ENCODE peak calls at places on chromosomes 16 and 17, in six cellular contexts. One of them, this sample, is unnamed.

GRCh38 chr16:11251525-11252481 is 4.2 kb downstream of the SOCS1 start:
- DNase-seq in body of pancreas: no peak
- DNase-seq in stomach: peak
- DNase-seq in heart left ventricle: no peak
- DNase-seq in transverse colon: peak
- DNase-seq in ovary: peak
- DNase-seq in this sample: no peak

GRCh38 chr17:47789611-47790520 is 31.7 kb downstream of the OSBPL7 start:
- DNase-seq in body of pancreas: peak
- DNase-seq in stomach: peak
- DNase-seq in heart left ventricle: peak
- DNase-seq in transverse colon: peak
- DNase-seq in ovary: no peak
- DNase-seq in this sample: no peak

GRCh38 chr16:85052536-85052935 is 24.9 kb downstream of the KIAA0513 start:
- DNase-seq in body of pancreas: no peak
- DNase-seq in stomach: no peak
- DNase-seq in heart left ventricle: no peak
- DNase-seq in transverse colon: no peak
- DNase-seq in ovary: no peak
- DNase-seq in this sample: no peak

GRCh38 chr16:85303354-85303883 is 191.1 kb upstream of the CIBAR2 start:
- DNase-seq in body of pancreas: peak
- DNase-seq in stomach: peak
- DNase-seq in heart left ventricle: peak
- DNase-seq in transverse colon: peak
- DNase-seq in ovary: peak
- DNase-seq in this sample: no peak

GRCh38 chr17:7499161-7499560 is 15.0 kb downstream of the POLR2A start:
- DNase-seq in body of pancreas: no peak
- DNase-seq in stomach: no peak
- DNase-seq in heart left ventricle: no peak
- DNase-seq in transverse colon: no peak
- DNase-seq in ovary: no peak
- DNase-seq in this sample: no peak

GRCh38 chr16:50742521-50743150 is 750 bp downstream of the CYLD start:
- DNase-seq in body of pancreas: peak
- DNase-seq in stomach: no peak
- DNase-seq in heart left ventricle: peak
- DNase-seq in transverse colon: peak
- DNase-seq in ovary: peak
- DNase-seq in this sample: no peak

GRCh38 chr17:82108038-82108998 is 10.3 kb upstream of the FASN start:
- DNase-seq in body of pancreas: no peak
- DNase-seq in stomach: no peak
- DNase-seq in heart left ventricle: no peak
- DNase-seq in transverse colon: no peak
- DNase-seq in ovary: no peak
- DNase-seq in this sample: no peak

GRCh38 chr16:84286568-84287220 is 8.0 kb upstream of the WFDC1 start:
- DNase-seq in body of pancreas: peak
- DNase-seq in stomach: peak
- DNase-seq in heart left ventricle: peak
- DNase-seq in transverse colon: peak
- DNase-seq in ovary: peak
- DNase-seq in this sample: no peak

GRCh38 chr17:27578718-27579085 is 52.3 kb upstream of the LGALS9 start:
- DNase-seq in body of pancreas: no peak
- DNase-seq in stomach: no peak
- DNase-seq in heart left ventricle: no peak
- DNase-seq in transverse colon: no peak
- DNase-seq in ovary: no peak
- DNase-seq in this sample: no peak

GRCh38 chr17:78040561-78041400 is 82.3 kb downstream of the TNRC6C start:
- DNase-seq in body of pancreas: peak
- DNase-seq in stomach: peak
- DNase-seq in heart left ventricle: peak
- DNase-seq in transverse colon: peak
- DNase-seq in ovary: peak
- DNase-seq in this sample: no peak

GRCh38 chr17:61354895-61355294 is 44.7 kb upstream of the TBX2 start:
- DNase-seq in body of pancreas: no peak
- DNase-seq in stomach: no peak
- DNase-seq in heart left ventricle: no peak
- DNase-seq in transverse colon: no peak
- DNase-seq in ovary: no peak
- DNase-seq in this sample: no peak

GRCh38 chr17:4485676-4486646 is 12.7 kb upstream of the SPNS2 start:
- DNase-seq in body of pancreas: no peak
- DNase-seq in stomach: no peak
- DNase-seq in heart left ventricle: no peak
- DNase-seq in transverse colon: no peak
- DNase-seq in ovary: no peak
- DNase-seq in this sample: no peak

GRCh38 chr16:66515543-66516171 is 34.3 kb downstream of the TK2 start:
- DNase-seq in body of pancreas: no peak
- DNase-seq in stomach: no peak
- DNase-seq in heart left ventricle: no peak
- DNase-seq in transverse colon: no peak
- DNase-seq in ovary: no peak
- DNase-seq in this sample: no peak

GRCh38 chr17:64741924-64742670 is 80.0 kb upstream of the SMURF2 start:
- DNase-seq in body of pancreas: no peak
- DNase-seq in stomach: no peak
- DNase-seq in heart left ventricle: peak
- DNase-seq in transverse colon: peak
- DNase-seq in ovary: no peak
- DNase-seq in this sample: no peak

GRCh38 chr16:70703041-70703834 is 17.4 kb upstream of the MTSS2 start:
- DNase-seq in body of pancreas: no peak
- DNase-seq in stomach: no peak
- DNase-seq in heart left ventricle: peak
- DNase-seq in transverse colon: peak
- DNase-seq in ovary: no peak
- DNase-seq in this sample: no peak

GRCh38 chr17:12765544-12765943 is 23.8 kb upstream of the ARHGAP44 start:
- DNase-seq in body of pancreas: no peak
- DNase-seq in stomach: peak
- DNase-seq in heart left ventricle: peak
- DNase-seq in transverse colon: no peak
- DNase-seq in ovary: peak
- DNase-seq in this sample: no peak

GRCh38 chr17:55462711-55463110 is 41.1 kb upstream of the MMD start:
- DNase-seq in body of pancreas: no peak
- DNase-seq in stomach: no peak
- DNase-seq in heart left ventricle: no peak
- DNase-seq in transverse colon: no peak
- DNase-seq in ovary: no peak
- DNase-seq in this sample: no peak

GRCh38 chr16:72198021-72198420 is 26.1 kb upstream of the PMFBP1 start:
- DNase-seq in body of pancreas: peak
- DNase-seq in stomach: no peak
- DNase-seq in heart left ventricle: peak
- DNase-seq in transverse colon: no peak
- DNase-seq in ovary: peak
- DNase-seq in this sample: no peak

GRCh38 chr16:68629315-68629900 is 15.7 kb upstream of the CDH3 start:
- DNase-seq in body of pancreas: no peak
- DNase-seq in stomach: no peak
- DNase-seq in heart left ventricle: no peak
- DNase-seq in transverse colon: no peak
- DNase-seq in ovary: no peak
- DNase-seq in this sample: no peak
- TF ChIP-seq CTCF in body of pancreas: no peak
- TF ChIP-seq CTCF in stomach: no peak
- TF ChIP-seq CTCF in heart left ventricle: no peak
- TF ChIP-seq CTCF in transverse colon: no peak
- TF ChIP-seq CTCF in ovary: no peak
- TF ChIP-seq CTCF in this sample: no peak

DNA sequence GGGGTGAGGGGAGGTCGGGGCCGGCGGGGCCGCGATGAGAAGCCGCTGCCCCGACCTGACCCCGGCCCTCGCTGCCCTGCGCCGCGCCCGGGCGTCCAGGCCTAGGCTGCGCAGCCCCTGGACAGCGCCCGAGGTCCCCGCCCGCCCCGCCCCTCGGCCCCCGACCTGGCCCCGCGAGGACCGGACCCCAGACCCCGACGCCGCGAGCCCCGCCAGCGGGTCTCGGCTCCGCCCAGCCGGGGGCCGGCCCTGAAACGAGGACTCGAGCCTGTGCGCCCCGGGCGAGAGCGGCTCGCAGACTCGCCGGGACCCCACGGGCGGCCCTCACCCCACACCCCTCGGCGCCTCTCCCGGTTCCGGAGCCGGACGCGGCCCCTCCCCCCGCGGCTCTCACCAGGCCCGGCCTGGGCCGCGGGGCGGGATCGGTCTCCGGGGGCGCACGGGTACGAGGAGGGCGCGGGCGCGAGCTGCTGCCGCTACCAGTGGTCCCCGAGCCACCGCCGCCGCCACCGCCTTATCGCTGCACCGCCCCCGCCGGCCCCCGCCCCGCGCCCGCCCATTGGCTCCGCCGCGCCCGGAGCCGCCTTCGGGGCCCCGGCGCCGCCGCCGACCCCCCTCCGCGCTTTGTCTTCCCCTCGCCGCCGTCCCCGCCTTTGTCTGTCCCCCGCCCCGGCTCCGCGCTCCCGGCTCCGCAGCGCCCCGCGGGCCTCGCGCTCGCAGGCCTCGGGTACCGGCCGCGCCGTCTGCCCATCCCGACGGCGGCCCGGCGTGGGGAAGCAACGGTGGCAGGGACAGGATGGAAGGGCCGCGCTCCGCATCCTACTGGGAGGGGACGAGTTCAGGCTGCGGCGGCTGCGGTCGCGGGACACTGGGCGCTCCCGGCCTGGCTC is at the start of gene LIMD2:
- DNase-seq in body of pancreas: peak
- DNase-seq in stomach: peak
- DNase-seq in heart left ventricle: peak
- DNase-seq in transverse colon: peak
- DNase-seq in ovary: peak
- DNase-seq in this sample: no peak
- TF ChIP-seq POLR2A in body of pancreas: no peak
- TF ChIP-seq POLR2A in stomach: no peak
- TF ChIP-seq POLR2A in heart left ventricle: no peak
- TF ChIP-seq POLR2A in transverse colon: no peak
- TF ChIP-seq POLR2A in ovary: no peak
- TF ChIP-seq POLR2A in this sample: no peak

GRCh38 chr17:42052478-42052877 is 2.1 kb upstream of the C17orf113 start:
- DNase-seq in body of pancreas: no peak
- DNase-seq in stomach: no peak
- DNase-seq in heart left ventricle: no peak
- DNase-seq in transverse colon: no peak
- DNase-seq in ovary: no peak
- DNase-seq in this sample: no peak

GRCh38 chr17:42049834-42050359 is 504 bp downstream of the C17orf113 start:
- DNase-seq in body of pancreas: no peak
- DNase-seq in stomach: no peak
- DNase-seq in heart left ventricle: no peak
- DNase-seq in transverse colon: no peak
- DNase-seq in ovary: no peak
- DNase-seq in this sample: no peak

GRCh38 chr17:42051645-42052044 is 1.2 kb upstream of the C17orf113 start:
- DNase-seq in body of pancreas: no peak
- DNase-seq in stomach: no peak
- DNase-seq in heart left ventricle: no peak
- DNase-seq in transverse colon: no peak
- DNase-seq in ovary: no peak
- DNase-seq in this sample: no peak

GRCh38 chr17:42051013-42051400 is 606 bp upstream of the C17orf113 start:
- DNase-seq in body of pancreas: no peak
- DNase-seq in stomach: no peak
- DNase-seq in heart left ventricle: no peak
- DNase-seq in transverse colon: no peak
- DNase-seq in ovary: no peak
- DNase-seq in this sample: no peak

GRCh38 chr17:42050360-42051012 is at the start of gene C17orf113:
- DNase-seq in body of pancreas: peak
- DNase-seq in stomach: peak
- DNase-seq in heart left ventricle: peak
- DNase-seq in transverse colon: peak
- DNase-seq in ovary: peak
- DNase-seq in this sample: no peak
- TF ChIP-seq CTCF in body of pancreas: peak
- TF ChIP-seq CTCF in stomach: no peak
- TF ChIP-seq CTCF in heart left ventricle: peak
- TF ChIP-seq CTCF in transverse colon: peak
- TF ChIP-seq CTCF in ovary: peak
- TF ChIP-seq CTCF in this sample: no peak

GRCh38 chr17:74547264-74547663 is 1.3 kb upstream of the CD300C start:
- DNase-seq in body of pancreas: no peak
- DNase-seq in stomach: no peak
- DNase-seq in heart left ventricle: no peak
- DNase-seq in transverse colon: no peak
- DNase-seq in ovary: no peak
- DNase-seq in this sample: no peak

GRCh38 chr17:74546586-74546985 is 671 bp upstream of the CD300C start:
- DNase-seq in body of pancreas: no peak
- DNase-seq in stomach: no peak
- DNase-seq in heart left ventricle: no peak
- DNase-seq in transverse colon: no peak
- DNase-seq in ovary: no peak
- DNase-seq in this sample: no peak

GRCh38 chr17:74544991-74545441 is 899 bp downstream of the CD300C start:
- DNase-seq in body of pancreas: no peak
- DNase-seq in stomach: no peak
- DNase-seq in heart left ventricle: no peak
- DNase-seq in transverse colon: no peak
- DNase-seq in ovary: no peak
- DNase-seq in this sample: no peak

GRCh38 chr17:74543891-74544760 is 1.8 kb downstream of the CD300C start:
- DNase-seq in body of pancreas: no peak
- DNase-seq in stomach: no peak
- DNase-seq in heart left ventricle: no peak
- DNase-seq in transverse colon: no peak
- DNase-seq in ovary: no peak
- DNase-seq in this sample: no peak

GRCh38 chr17:74545456-74546230 is at the start of gene CD300C:
- DNase-seq in body of pancreas: no peak
- DNase-seq in stomach: no peak
- DNase-seq in heart left ventricle: peak
- DNase-seq in transverse colon: no peak
- DNase-seq in ovary: no peak
- DNase-seq in this sample: no peak
- TF ChIP-seq POLR2A in body of pancreas: peak
- TF ChIP-seq POLR2A in stomach: no peak
- TF ChIP-seq POLR2A in heart left ventricle: no peak
- TF ChIP-seq POLR2A in transverse colon: no peak
- TF ChIP-seq POLR2A in ovary: no peak
- TF ChIP-seq POLR2A in this sample: peak

DNA sequence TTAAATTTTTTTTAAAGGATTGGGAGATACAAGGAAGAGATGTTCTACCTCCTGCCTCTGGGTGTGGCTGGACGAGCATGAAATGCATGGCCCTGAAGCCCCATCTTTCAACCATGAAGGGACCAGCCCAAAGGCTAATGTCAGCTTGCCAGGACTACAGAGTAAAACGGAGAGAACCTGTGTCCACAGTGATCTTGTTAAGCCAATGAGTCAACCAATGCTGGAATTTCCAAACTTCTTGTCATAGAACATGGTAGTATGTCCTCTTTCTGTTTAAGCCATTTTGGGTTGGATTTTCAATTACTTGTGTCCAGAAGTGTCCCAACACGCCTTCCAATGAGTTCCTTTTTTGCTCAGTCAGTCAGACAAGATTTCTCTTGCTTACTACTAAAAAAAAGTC is 71.3 kb downstream of the RTN4RL1 start:
- DNase-seq in body of pancreas: no peak
- DNase-seq in stomach: no peak
- DNase-seq in heart left ventricle: no peak
- DNase-seq in transverse colon: no peak
- DNase-seq in ovary: no peak
- DNase-seq in this sample: no peak
- TF ChIP-seq CTCF in body of pancreas: no peak
- TF ChIP-seq CTCF in stomach: no peak
- TF ChIP-seq CTCF in heart left ventricle: no peak
- TF ChIP-seq CTCF in transverse colon: no peak
- TF ChIP-seq CTCF in ovary: no peak
- TF ChIP-seq CTCF in this sample: no peak